ENCODE peak calls at places on chromosomes 3 and 15, in seven cellular contexts. E, X, K, O, A, W and G are unnamed samples.

GRCh38 chr3:197854596-197855343 is 63.7 kb downstream of the LRCH3 start:
- DNase-seq in A (peak; percentile 90), W (peak; percentile 94), E (no peak), X (no peak), K (peak; percentile 31), O (no peak), G (no peak)

GRCh38 chr3:11514191-11514770 is 129.4 kb downstream of the VGLL4 start:
- DNase-seq in X (no peak), O (peak; percentile 78), E (peak; percentile 26), K (no peak), W (peak; percentile 96), A (no peak), G (no peak)

GRCh38 chr3:15287565-15288330 is 44.6 kb downstream of the SH3BP5 start:
- DNase-seq in K (peak; percentile 60), W (peak; percentile 81), O (peak; percentile 82), X (peak; percentile 49), A (no peak), E (peak; percentile 67), G (peak; percentile 43)

GRCh38 chr3:107938128-107938527 is 152.7 kb downstream of the CD47 start:
- DNase-seq in W (peak; percentile 17), K (no peak), O (no peak), A (peak; percentile 46), X (no peak), E (no peak), G (no peak)

GRCh38 chr3:50550079-50550736 is 17.3 kb downstream of the C3orf18 start:
- DNase-seq in K (peak; percentile 28), W (no peak), O (peak; percentile 43), X (no peak), E (peak; percentile 47), A (peak; percentile 13), G (no peak)

GRCh38 chr3:69753179-69753775 is 14.0 kb downstream of the MITF start:
- DNase-seq in K (no peak), X (no peak), E (no peak), O (no peak), A (no peak), W (no peak), G (no peak)

GRCh38 chr15:91909574-91909973 is 56.1 kb downstream of the SLCO3A1 start:
- DNase-seq in W (no peak), O (no peak), E (no peak), K (no peak), X (no peak), A (no peak), G (no peak)

GRCh38 chr3:99317196-99317595 is 321.2 kb upstream of the COL8A1 start:
- DNase-seq in W (no peak), A (no peak), O (no peak), X (no peak), K (no peak), E (no peak), G (no peak)

GRCh38 chr3:31116651-31117050 is 222.2 kb upstream of the GADL1 start:
- DNase-seq in O (no peak), A (no peak), K (no peak), W (peak; percentile 67), E (no peak), X (no peak), G (no peak)

GRCh38 chr3:32405155-32405554 is 13.5 kb downstream of the CMTM7 start:
- DNase-seq in A (no peak), O (no peak), E (no peak), K (no peak), W (peak; percentile 94), X (no peak), G (no peak)

DNA sequence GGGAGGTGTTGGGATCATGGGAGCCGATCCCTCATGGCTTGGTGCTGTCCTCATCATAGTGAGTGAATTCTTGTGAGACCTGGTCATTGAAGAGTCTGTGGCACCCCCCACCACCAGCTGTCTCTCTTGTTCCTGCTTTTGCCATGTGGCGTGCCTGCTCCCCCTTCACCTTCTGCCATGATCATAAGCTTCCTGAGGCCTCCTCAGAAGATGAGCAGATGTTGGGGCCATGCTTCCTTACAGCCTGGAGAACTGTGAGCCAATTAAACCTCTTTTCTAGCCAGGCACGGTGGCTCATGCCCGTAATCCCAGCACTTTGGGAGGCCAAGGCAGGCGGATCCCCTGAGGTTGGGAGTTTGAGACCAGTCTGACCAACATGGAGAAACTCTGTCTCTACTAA is 37.0 kb upstream of the CGNL1 start:
- DNase-seq in K (no peak), E (no peak), X (no peak), O (no peak), W (no peak), A (no peak), G (no peak)
- TF ChIP-seq CTCF in K (no peak), E (no peak), X (no peak), O (no peak), W (no peak), A (no peak), G (no peak)

GRCh38 chr3:134449951-134450350 is 35.8 kb downstream of the ANAPC13 start:
- DNase-seq in A (no peak), W (no peak), X (no peak), K (no peak), O (no peak), E (no peak), G (no peak)
- H3K36me3 ChIP-seq in A (no peaks in the 10 kb centered on the region), W (no peaks in the 10 kb centered on the region), X (no peaks in the 10 kb centered on the region), K (no peaks in the 10 kb centered on the region), O (no peaks in the 10 kb centered on the region), E (no peaks in the 10 kb centered on the region), G (no peaks in the 10 kb centered on the region)

GRCh38 chr3:157156844-157157635 is 2.9 kb downstream of the CCNL1 start:
- DNase-seq in A (no peak), W (no peak), K (no peak), E (no peak), O (no peak), X (no peak), G (no peak)
- H3K27ac ChIP-seq in A (no peak overlapping the region), W (peak overlapping the region; percentile 7), K (peak overlapping the region; percentile 100), E (peak overlapping the region; percentile 6), O (peak overlapping the region; percentile 100), X (no peak overlapping the region), G (peak overlapping the region; percentile 100)

GRCh38 chr15:74307827-74308642 is 59.4 kb downstream of the CYP11A1 start:
- DNase-seq in E (no peak), A (peak; percentile 58), K (peak; percentile 40), O (peak; percentile 34), X (peak; percentile 33), W (peak; percentile 44), G (peak; percentile 54)
- TF ChIP-seq CTCF in E (peak; percentile 77), A (peak; percentile 75), K (peak; percentile 55), O (peak; percentile 75), X (peak; percentile 47), W (peak; percentile 63), G (peak; percentile 46)

GRCh38 chr15:60510006-60510405 is 31.1 kb upstream of the ICE2 start:
- DNase-seq in E (no peak), X (no peak), W (no peak), K (no peak), O (no peak), A (peak; percentile 58), G (no peak)
- H3K36me3 ChIP-seq in E (peaks cover 27% of the 10 kb centered on the region), X (no peaks in the 10 kb centered on the region), W (no peaks in the 10 kb centered on the region), K (no peaks in the 10 kb centered on the region), O (peaks cover 15% of the 10 kb centered on the region), A (no peaks in the 10 kb centered on the region), G (peaks cover 46% of the 10 kb centered on the region)